ENCODE peak calls at places on chromosomes 4 and X, in eight cellular contexts. One of them, this sample, is unnamed.
A peak's percentile ranks its signal among the peaks of the same experiment; 100 is the strongest.

GRCh38 chr4:103786014-103786413 is 66.2 kb upstream of the TACR3 start:
- DNase-seq in neural progenitor cell: peak; percentile 74
- DNase-seq in neuronal stem cell: peak; percentile 21
- DNase-seq in ureter: no peak
- DNase-seq in Calu3: peak; percentile 2
- DNase-seq in NCI-H1092: peak; percentile 38
- DNase-seq in mesendoderm: peak; percentile 88
- DNase-seq in WTC11: peak; percentile 46
- DNase-seq in this sample: peak; percentile 81

GRCh38 chrX:9327747-9328145 is 137.1 kb upstream of the TBL1X start:
- DNase-seq in neural progenitor cell: no peak
- DNase-seq in neuronal stem cell: no peak
- DNase-seq in ureter: no peak
- DNase-seq in Calu3: no peak
- DNase-seq in NCI-H1092: no peak
- DNase-seq in mesendoderm: no peak
- DNase-seq in WTC11: no peak
- DNase-seq in this sample: no peak

GRCh38 chr4:189940178-189941004 is at the start of gene FRG1:
- DNase-seq in neural progenitor cell: peak; percentile 95
- DNase-seq in neuronal stem cell: peak; percentile 87
- DNase-seq in ureter: peak; percentile 96
- DNase-seq in Calu3: peak; percentile 92
- DNase-seq in NCI-H1092: no peak
- DNase-seq in mesendoderm: peak; percentile 95
- DNase-seq in WTC11: peak; percentile 90
- DNase-seq in this sample: peak; percentile 83

GRCh38 chr4:123037809-123038208 is 115.4 kb upstream of the NUDT6 start:
- DNase-seq in neural progenitor cell: no peak
- DNase-seq in neuronal stem cell: no peak
- DNase-seq in ureter: no peak
- DNase-seq in Calu3: no peak
- DNase-seq in NCI-H1092: no peak
- DNase-seq in mesendoderm: no peak
- DNase-seq in WTC11: no peak
- DNase-seq in this sample: no peak

GRCh38 chr4:141636771-141637460 is 533 bp downstream of the IL15 start:
- DNase-seq in neural progenitor cell: peak; percentile 66
- DNase-seq in neuronal stem cell: peak; percentile 39
- DNase-seq in ureter: no peak
- DNase-seq in Calu3: peak; percentile 40
- DNase-seq in NCI-H1092: no peak
- DNase-seq in mesendoderm: peak; percentile 65
- DNase-seq in WTC11: peak; percentile 50
- DNase-seq in this sample: peak; percentile 64

GRCh38 chr4:38424171-38424871 is 239.7 kb upstream of the KLF3 start:
- DNase-seq in neural progenitor cell: peak; percentile 85
- DNase-seq in neuronal stem cell: peak; percentile 63
- DNase-seq in ureter: no peak
- DNase-seq in Calu3: peak; percentile 54
- DNase-seq in NCI-H1092: no peak
- DNase-seq in mesendoderm: peak; percentile 55
- DNase-seq in WTC11: peak; percentile 67
- DNase-seq in this sample: no peak

GRCh38 chr4:128803783-128804182 is 5.7 kb upstream of the JADE1 start:
- DNase-seq in neural progenitor cell: no peak
- DNase-seq in neuronal stem cell: no peak
- DNase-seq in ureter: no peak
- DNase-seq in Calu3: no peak
- DNase-seq in NCI-H1092: no peak
- DNase-seq in mesendoderm: no peak
- DNase-seq in WTC11: no peak
- DNase-seq in this sample: peak; percentile 79

GRCh38 chr4:145098675-145099037 is 545 bp downstream of the ABCE1 start:
- DNase-seq in neural progenitor cell: no peak
- DNase-seq in neuronal stem cell: no peak
- DNase-seq in ureter: peak; percentile 45
- DNase-seq in Calu3: peak; percentile 6
- DNase-seq in NCI-H1092: no peak
- DNase-seq in mesendoderm: no peak
- DNase-seq in WTC11: no peak
- DNase-seq in this sample: peak; percentile 35

GRCh38 chr4:26992657-26993361 is 132.2 kb downstream of the STIM2 start:
- DNase-seq in neural progenitor cell: no peak
- DNase-seq in neuronal stem cell: no peak
- DNase-seq in ureter: no peak
- DNase-seq in Calu3: no peak
- DNase-seq in NCI-H1092: no peak
- DNase-seq in mesendoderm: no peak
- DNase-seq in WTC11: no peak
- DNase-seq in this sample: no peak

GRCh38 chr4:40915318-40916217 is 165.8 kb downstream of the NSUN7 start:
- DNase-seq in neural progenitor cell: peak; percentile 29
- DNase-seq in neuronal stem cell: no peak
- DNase-seq in ureter: no peak
- DNase-seq in Calu3: no peak
- DNase-seq in NCI-H1092: no peak
- DNase-seq in mesendoderm: no peak
- DNase-seq in WTC11: no peak
- DNase-seq in this sample: no peak

GRCh38 chr4:70709551-70710080 is 12.1 kb upstream of the RUFY3 start:
- DNase-seq in neural progenitor cell: peak; percentile 76
- DNase-seq in neuronal stem cell: peak; percentile 35
- DNase-seq in ureter: no peak
- DNase-seq in Calu3: no peak
- DNase-seq in NCI-H1092: no peak
- DNase-seq in mesendoderm: no peak
- DNase-seq in WTC11: no peak
- DNase-seq in this sample: no peak

GRCh38 chrX:153925739-153926593 is at the start of gene ARHGAP4:
- DNase-seq in neural progenitor cell: peak; percentile 28
- DNase-seq in neuronal stem cell: no peak
- DNase-seq in ureter: no peak
- DNase-seq in Calu3: no peak
- DNase-seq in NCI-H1092: no peak
- DNase-seq in mesendoderm: peak; percentile 73
- DNase-seq in WTC11: peak; percentile 31
- DNase-seq in this sample: peak; percentile 58

GRCh38 chrX:30874851-30875250 is 14.2 kb downstream of the TAB3 start:
- DNase-seq in neural progenitor cell: no peak
- DNase-seq in neuronal stem cell: no peak
- DNase-seq in ureter: no peak
- DNase-seq in Calu3: no peak
- DNase-seq in NCI-H1092: no peak
- DNase-seq in mesendoderm: no peak
- DNase-seq in WTC11: no peak
- DNase-seq in this sample: no peak

GRCh38 chr4:26719954-26720552 is 136.2 kb downstream of the TBC1D19 start:
- DNase-seq in neural progenitor cell: no peak
- DNase-seq in neuronal stem cell: no peak
- DNase-seq in ureter: no peak
- DNase-seq in Calu3: no peak
- DNase-seq in NCI-H1092: peak; percentile 3
- DNase-seq in mesendoderm: peak; percentile 20
- DNase-seq in WTC11: no peak
- DNase-seq in this sample: no peak

GRCh38 chrX:10047133-10047532 is 80.0 kb downstream of the CLDN34 start:
- DNase-seq in neural progenitor cell: no peak
- DNase-seq in neuronal stem cell: no peak
- DNase-seq in ureter: no peak
- DNase-seq in Calu3: no peak
- DNase-seq in NCI-H1092: no peak
- DNase-seq in mesendoderm: no peak
- DNase-seq in WTC11: no peak
- DNase-seq in this sample: no peak

GRCh38 chr4:124432500-124432899 is 280.0 kb downstream of the ANKRD50 start:
- DNase-seq in neural progenitor cell: no peak
- DNase-seq in neuronal stem cell: no peak
- DNase-seq in ureter: no peak
- DNase-seq in Calu3: no peak
- DNase-seq in NCI-H1092: no peak
- DNase-seq in mesendoderm: no peak
- DNase-seq in WTC11: no peak
- DNase-seq in this sample: no peak

This sample was measured in MM.1S.